ENCODE peak calls at places on chromosomes 4 and X, in eight cellular contexts. O is adipocyte; C is activated naive CD8-positive, alpha-beta T cell treated with anti-CD3 and anti-CD28 coated beads, Interleukin-2, amount 50 U/mL, for 24 hours; E is hepatic stellate cell; W is smooth muscle cell of the brain vasculature; A is NCI-H1105; B is iPS-NIHi11; J is H9. K is an unnamed sample.
A peak's percentile ranks its signal among the peaks of the same experiment; 100 is the strongest.

GRCh38 chrX:111352424-111352823 is 59.6 kb downstream of the DCX start:
- DNase-seq in O (no peak), C (no peak), E (no peak), W (no peak), A (peak; percentile 48), B (no peak), J (no peak), K (no peak)

GRCh38 chrX:130082244-130083106 is 27.8 kb downstream of the ELF4 start:
- DNase-seq in O (no peak), C (peak; percentile 67), E (peak; percentile 59), W (no peak), A (no peak), B (no peak), J (no peak), K (no peak)

GRCh38 chr4:153393397-153393796 is 48.9 kb downstream of the MND1 start:
- DNase-seq in O (peak; percentile 69), C (no peak), E (no peak), W (no peak), A (no peak), B (no peak), J (no peak), K (no peak)

GRCh38 chr4:81031389-81032173 is 1.1 kb downstream of the BMP3 start:
- DNase-seq in O (no peak), C (peak; percentile 4), E (no peak), W (no peak), A (no peak), B (peak; percentile 32), J (peak; percentile 46), K (no peak)

GRCh38 chr4:39045791-39046221 is 13.6 kb upstream of the TMEM156 start:
- DNase-seq in O (no peak), C (no peak), E (no peak), W (no peak), A (no peak), B (no peak), J (no peak), K (no peak)

GRCh38 chr4:52931238-52931637 is 69.1 kb downstream of the RASL11B start:
- DNase-seq in O (no peak), C (no peak), E (no peak), W (peak; percentile 75), A (no peak), B (no peak), J (no peak), K (no peak)

GRCh38 chrX:135437867-135438733 is 16.4 kb downstream of the SMIM10L2A start:
- DNase-seq in O (no peak), C (no peak), E (no peak), W (no peak), A (no peak), B (no peak), J (no peak), K (no peak)

GRCh38 chr4:159508917-159509500 is 406.1 kb downstream of the RAPGEF2 start:
- DNase-seq in O (peak; percentile 21), C (no peak), E (no peak), W (no peak), A (no peak), B (no peak), J (no peak), K (no peak)

GRCh38 chr4:131309628-131310027 is 1839.5 kb upstream of the PCDH10 start:
- DNase-seq in O (no peak), C (no peak), E (no peak), W (no peak), A (no peak), B (no peak), J (no peak), K (no peak)

GRCh38 chr4:94000559-94000958 is 172.0 kb downstream of the ATOH1 start:
- DNase-seq in O (no peak), C (no peak), E (no peak), W (no peak), A (no peak), B (no peak), J (no peak), K (no peak)

GRCh38 chr4:121711263-121712000 is 14.7 kb upstream of the ANXA5 start:
- DNase-seq in O (peak; percentile 98), C (peak; percentile 70), E (peak; percentile 81), W (peak; percentile 93), A (no peak), B (peak; percentile 86), J (peak; percentile 96), K (no peak)

GRCh38 chr4:102551946-102552575 is 50.9 kb downstream of the NFKB1 start:
- DNase-seq in O (peak; percentile 51), C (no peak), E (no peak), W (no peak), A (no peak), B (no peak), J (no peak), K (no peak)

GRCh38 chrX:155054255-155054654 is 16.7 kb downstream of the CMC4 start:
- DNase-seq in O (no peak), C (no peak), E (no peak), W (no peak), A (no peak), B (no peak), J (no peak), K (no peak)